ENCODE peak calls at places on chromosomes 16 and 17, in six cellular contexts. One of them, this sample, is unnamed.

GRCh38 chr17:74045608-74046007 is 157.9 kb upstream of the RPL38 start:
- DNase-seq in choroid plexus epithelial cell: no peak
- DNase-seq in CD8-positive, alpha-beta T cell: no peak
- DNase-seq in lung: no peak
- DNase-seq in AG09309: no peak
- DNase-seq in GM13976: no peak
- DNase-seq in this sample: no peak

GRCh38 chr16:23557779-23558330 is 328 bp downstream of the UBFD1 start:
- DNase-seq in choroid plexus epithelial cell: peak
- DNase-seq in CD8-positive, alpha-beta T cell: peak
- DNase-seq in lung: peak
- DNase-seq in AG09309: peak
- DNase-seq in GM13976: no peak
- DNase-seq in this sample: peak

GRCh38 chr17:17691468-17692263 is 10.4 kb downstream of the RAI1 start:
- DNase-seq in choroid plexus epithelial cell: no peak
- DNase-seq in CD8-positive, alpha-beta T cell: no peak
- DNase-seq in lung: no peak
- DNase-seq in AG09309: no peak
- DNase-seq in GM13976: peak
- DNase-seq in this sample: no peak

GRCh38 chr17:412211-413015 is 59.8 kb upstream of the RPH3AL start:
- DNase-seq in choroid plexus epithelial cell: peak
- DNase-seq in CD8-positive, alpha-beta T cell: peak
- DNase-seq in lung: peak
- DNase-seq in AG09309: peak
- DNase-seq in GM13976: peak
- DNase-seq in this sample: peak

GRCh38 chr17:79664925-79665738 is 54.3 kb upstream of the RBFOX3 start:
- DNase-seq in choroid plexus epithelial cell: no peak
- DNase-seq in CD8-positive, alpha-beta T cell: no peak
- DNase-seq in lung: peak
- DNase-seq in AG09309: no peak
- DNase-seq in GM13976: no peak
- DNase-seq in this sample: peak

GRCh38 chr17:78316115-78316866 is 43.6 kb downstream of the SOCS3 start:
- DNase-seq in choroid plexus epithelial cell: no peak
- DNase-seq in CD8-positive, alpha-beta T cell: no peak
- DNase-seq in lung: no peak
- DNase-seq in AG09309: no peak
- DNase-seq in GM13976: peak
- DNase-seq in this sample: no peak

GRCh38 chr17:38888842-38889241 is 19.0 kb downstream of the LASP1 start:
- DNase-seq in choroid plexus epithelial cell: no peak
- DNase-seq in CD8-positive, alpha-beta T cell: no peak
- DNase-seq in lung: no peak
- DNase-seq in AG09309: no peak
- DNase-seq in GM13976: no peak
- DNase-seq in this sample: no peak

GRCh38 chr17:8022358-8023038 is 16.4 kb upstream of the ALOX15B start:
- DNase-seq in choroid plexus epithelial cell: peak
- DNase-seq in CD8-positive, alpha-beta T cell: no peak
- DNase-seq in lung: no peak
- DNase-seq in AG09309: no peak
- DNase-seq in GM13976: no peak
- DNase-seq in this sample: no peak

GRCh38 chr17:7841309-7841621 is 7.2 kb downstream of the KDM6B start:
- DNase-seq in choroid plexus epithelial cell: no peak
- DNase-seq in CD8-positive, alpha-beta T cell: no peak
- DNase-seq in lung: no peak
- DNase-seq in AG09309: no peak
- DNase-seq in GM13976: no peak
- DNase-seq in this sample: no peak

GRCh38 chr16:3401719-3402397 is 843 bp downstream of the ZNF174 start:
- DNase-seq in choroid plexus epithelial cell: peak
- DNase-seq in CD8-positive, alpha-beta T cell: no peak
- DNase-seq in lung: no peak
- DNase-seq in AG09309: no peak
- DNase-seq in GM13976: peak
- DNase-seq in this sample: peak

GRCh38 chr16:19168173-19169080 is at the start of gene SYT17:
- DNase-seq in choroid plexus epithelial cell: no peak
- DNase-seq in CD8-positive, alpha-beta T cell: no peak
- DNase-seq in lung: peak
- DNase-seq in AG09309: no peak
- DNase-seq in GM13976: peak
- DNase-seq in this sample: no peak

GRCh38 chr17:28925912-28926365 is 23.1 kb upstream of the DHRS13 start:
- DNase-seq in choroid plexus epithelial cell: peak
- DNase-seq in CD8-positive, alpha-beta T cell: peak
- DNase-seq in lung: no peak
- DNase-seq in AG09309: peak
- DNase-seq in GM13976: peak
- DNase-seq in this sample: no peak

GRCh38 chr17:39750131-39751015 is 12.6 kb downstream of the GRB7 start:
- DNase-seq in choroid plexus epithelial cell: no peak
- DNase-seq in CD8-positive, alpha-beta T cell: no peak
- DNase-seq in lung: no peak
- DNase-seq in AG09309: no peak
- DNase-seq in GM13976: no peak
- DNase-seq in this sample: peak

GRCh38 chr17:73163043-73163442 is 1.8 kb upstream of the SSTR2 start:
- DNase-seq in choroid plexus epithelial cell: no peak
- DNase-seq in CD8-positive, alpha-beta T cell: no peak
- DNase-seq in lung: no peak
- DNase-seq in AG09309: no peak
- DNase-seq in GM13976: no peak
- DNase-seq in this sample: no peak

GRCh38 chr17:76053230-76054111 is 18.8 kb downstream of the SRP68 start:
- DNase-seq in choroid plexus epithelial cell: peak
- DNase-seq in CD8-positive, alpha-beta T cell: no peak
- DNase-seq in lung: peak
- DNase-seq in AG09309: no peak
- DNase-seq in GM13976: no peak
- DNase-seq in this sample: no peak

GRCh38 chr17:28926786-28927185 is 23.9 kb upstream of the DHRS13 start:
- DNase-seq in choroid plexus epithelial cell: peak
- DNase-seq in CD8-positive, alpha-beta T cell: no peak
- DNase-seq in lung: no peak
- DNase-seq in AG09309: no peak
- DNase-seq in GM13976: no peak
- DNase-seq in this sample: no peak

GRCh38 chr16:5347561-5347960 is 250.0 kb upstream of the EEF2KMT start:
- DNase-seq in choroid plexus epithelial cell: no peak
- DNase-seq in CD8-positive, alpha-beta T cell: no peak
- DNase-seq in lung: no peak
- DNase-seq in AG09309: no peak
- DNase-seq in GM13976: no peak
- DNase-seq in this sample: no peak

GRCh38 chr16:5354645-5355044 is 257.1 kb upstream of the EEF2KMT start:
- DNase-seq in choroid plexus epithelial cell: no peak
- DNase-seq in CD8-positive, alpha-beta T cell: no peak
- DNase-seq in lung: no peak
- DNase-seq in AG09309: no peak
- DNase-seq in GM13976: no peak
- DNase-seq in this sample: no peak

GRCh38 chr16:5349661-5350060 is 252.1 kb upstream of the EEF2KMT start:
- DNase-seq in choroid plexus epithelial cell: no peak
- DNase-seq in CD8-positive, alpha-beta T cell: no peak
- DNase-seq in lung: no peak
- DNase-seq in AG09309: no peak
- DNase-seq in GM13976: no peak
- DNase-seq in this sample: no peak

GRCh38 chr16:5349101-5349500 is 251.5 kb upstream of the EEF2KMT start:
- DNase-seq in choroid plexus epithelial cell: no peak
- DNase-seq in CD8-positive, alpha-beta T cell: no peak
- DNase-seq in lung: no peak
- DNase-seq in AG09309: no peak
- DNase-seq in GM13976: no peak
- DNase-seq in this sample: no peak

DNA sequence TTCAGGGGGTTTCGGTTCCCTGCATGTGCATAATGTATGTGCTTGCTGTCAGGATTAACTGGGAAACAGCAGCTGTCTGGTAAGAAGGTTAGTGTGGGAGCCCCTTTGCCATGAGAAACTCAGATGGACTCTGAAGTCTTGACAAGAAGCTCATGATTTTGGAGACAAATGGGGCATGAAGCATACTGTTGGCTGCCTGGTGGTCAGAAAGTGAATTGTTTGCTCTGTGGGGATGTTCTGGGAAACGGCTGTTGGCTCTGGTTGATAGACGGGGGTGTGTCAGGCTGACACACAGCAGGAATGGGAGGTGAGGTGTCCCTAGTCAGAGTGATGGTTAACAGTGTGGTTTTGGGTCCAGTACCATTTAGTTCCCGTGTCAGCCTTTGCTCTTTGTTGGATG is 252.5 kb upstream of the EEF2KMT start:
- DNase-seq in choroid plexus epithelial cell: no peak
- DNase-seq in CD8-positive, alpha-beta T cell: no peak
- DNase-seq in lung: no peak
- DNase-seq in AG09309: no peak
- DNase-seq in GM13976: no peak
- DNase-seq in this sample: no peak
- TF ChIP-seq CTCF in choroid plexus epithelial cell: no peak
- TF ChIP-seq CTCF in CD8-positive, alpha-beta T cell: no peak
- TF ChIP-seq CTCF in lung: no peak
- TF ChIP-seq CTCF in AG09309: no peak
- TF ChIP-seq CTCF in GM13976: no peak
- TF ChIP-seq CTCF in this sample: no peak

GRCh38 chr17:19360772-19361171 is 1.8 kb downstream of the B9D1 start:
- DNase-seq in choroid plexus epithelial cell: no peak
- DNase-seq in CD8-positive, alpha-beta T cell: no peak
- DNase-seq in lung: no peak
- DNase-seq in AG09309: no peak
- DNase-seq in GM13976: no peak
- DNase-seq in this sample: no peak

GRCh38 chr17:19361326-19361725 is 1.2 kb downstream of the B9D1 start:
- DNase-seq in choroid plexus epithelial cell: no peak
- DNase-seq in CD8-positive, alpha-beta T cell: no peak
- DNase-seq in lung: no peak
- DNase-seq in AG09309: no peak
- DNase-seq in GM13976: no peak
- DNase-seq in this sample: no peak

GRCh38 chr17:19363114-19363438 is 553 bp upstream of the B9D1 start:
- DNase-seq in choroid plexus epithelial cell: no peak
- DNase-seq in CD8-positive, alpha-beta T cell: no peak
- DNase-seq in lung: no peak
- DNase-seq in AG09309: no peak
- DNase-seq in GM13976: no peak
- DNase-seq in this sample: no peak

GRCh38 chr17:19362293-19363113 is at the start of gene B9D1:
- DNase-seq in choroid plexus epithelial cell: peak
- DNase-seq in CD8-positive, alpha-beta T cell: peak
- DNase-seq in lung: peak
- DNase-seq in AG09309: peak
- DNase-seq in GM13976: peak
- DNase-seq in this sample: peak

DNA sequence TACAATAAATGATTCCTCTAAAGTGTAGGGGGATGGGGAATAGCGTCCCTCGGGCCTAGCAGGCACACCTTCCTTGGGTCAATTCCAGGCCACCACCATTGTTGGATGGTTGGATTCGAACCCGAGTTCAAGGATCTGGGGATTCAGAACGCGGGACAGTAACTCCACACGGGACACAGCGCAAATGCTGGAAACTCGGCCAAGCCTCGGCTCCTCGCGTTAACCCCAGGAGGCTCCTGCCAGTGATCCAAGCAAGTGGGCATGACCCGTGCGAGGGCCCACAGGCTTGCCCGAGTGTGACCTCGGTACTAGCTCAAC is 589 bp downstream of the B9D1 start:
- DNase-seq in choroid plexus epithelial cell: no peak
- DNase-seq in CD8-positive, alpha-beta T cell: no peak
- DNase-seq in lung: no peak
- DNase-seq in AG09309: no peak
- DNase-seq in GM13976: no peak
- DNase-seq in this sample: no peak
- TF ChIP-seq CTCF in choroid plexus epithelial cell: no peak
- TF ChIP-seq CTCF in CD8-positive, alpha-beta T cell: no peak
- TF ChIP-seq CTCF in lung: no peak
- TF ChIP-seq CTCF in AG09309: no peak
- TF ChIP-seq CTCF in GM13976: no peak
- TF ChIP-seq CTCF in this sample: no peak

DNA sequence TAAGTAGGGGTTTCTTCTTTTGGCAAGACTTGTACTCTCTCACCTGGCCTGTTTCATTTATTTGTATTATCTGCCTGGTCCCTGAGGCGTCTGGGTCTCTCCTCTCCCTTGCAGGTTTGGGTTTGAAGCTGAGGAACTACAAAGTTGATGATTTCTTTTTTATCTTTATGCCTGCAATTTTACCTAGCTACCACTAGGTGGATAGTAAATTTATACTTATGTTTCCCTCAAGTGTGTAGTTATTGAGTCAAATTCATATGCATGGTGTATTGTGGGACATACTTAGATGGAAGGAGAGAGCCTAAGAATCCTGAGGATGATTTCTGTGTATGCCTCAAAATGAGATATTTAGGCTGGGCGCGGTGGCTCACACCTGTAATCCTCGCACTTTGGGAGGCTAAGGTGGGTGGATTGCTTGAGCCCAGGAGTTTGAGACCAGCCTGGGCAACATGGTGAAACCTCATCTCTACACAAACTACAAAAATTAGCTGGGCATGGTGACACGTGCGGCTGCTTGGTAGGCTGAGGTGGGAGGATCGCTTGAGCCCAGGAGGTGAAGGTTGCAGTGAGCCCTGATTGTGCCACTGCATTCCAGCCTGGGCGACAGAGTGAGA is 13.6 kb downstream of the TMEM98 start:
- DNase-seq in choroid plexus epithelial cell: no peak
- DNase-seq in CD8-positive, alpha-beta T cell: no peak
- DNase-seq in lung: no peak
- DNase-seq in AG09309: no peak
- DNase-seq in GM13976: no peak
- DNase-seq in this sample: no peak
- TF ChIP-seq CTCF in choroid plexus epithelial cell: peak
- TF ChIP-seq CTCF in CD8-positive, alpha-beta T cell: no peak
- TF ChIP-seq CTCF in lung: no peak
- TF ChIP-seq CTCF in AG09309: peak
- TF ChIP-seq CTCF in GM13976: no peak
- TF ChIP-seq CTCF in this sample: peak

GRCh38 chr17:13576661-13577526 is 24.8 kb downstream of the HS3ST3A1 start:
- DNase-seq in choroid plexus epithelial cell: peak
- DNase-seq in CD8-positive, alpha-beta T cell: no peak
- DNase-seq in lung: no peak
- DNase-seq in AG09309: no peak
- DNase-seq in GM13976: no peak
- DNase-seq in this sample: no peak
- TF ChIP-seq CTCF in choroid plexus epithelial cell: peak
- TF ChIP-seq CTCF in CD8-positive, alpha-beta T cell: no peak
- TF ChIP-seq CTCF in lung: no peak
- TF ChIP-seq CTCF in AG09309: peak
- TF ChIP-seq CTCF in GM13976: no peak
- TF ChIP-seq CTCF in this sample: no peak

This sample was measured in testis.